ENCODE peak calls at places on chromosome 11, in nine cellular contexts. G is cardiac muscle cell; C is effector memory CD4-positive, alpha-beta T cell; Z is psoas muscle; Y is SJSA1; T is IMR-90; H is thoracic aorta; E is coronary artery; U is A549. W is an unnamed sample.

GRCh38 chr11:96317576-96317975 is 25.4 kb downstream of the MAML2 start:
- DNase-seq in C (no peak), E (no peak), U (no peak), Y (no peak), Z (no peak), H (no peak), T (no peak), G (no peak), W (no peak)

GRCh38 chr11:57567210-57567511 is 311 bp downstream of the UBE2L6 start:
- DNase-seq in C (no peak), Z (no peak), T (peak), U (no peak), E (no peak), H (no peak), G (no peak), Y (peak), W (no peak)

GRCh38 chr11:63537293-63538101 is 889 bp downstream of the PLAAT4 start:
- DNase-seq in H (peak), G (no peak), C (no peak), T (peak), Y (no peak), U (no peak), Z (peak), E (peak), W (no peak)

GRCh38 chr11:67465190-67465522 is 3.9 kb downstream of the TMEM134 start:
- DNase-seq in U (no peak), E (no peak), T (no peak), G (no peak), H (no peak), C (no peak), Z (no peak), Y (no peak), W (no peak)

GRCh38 chr11:120236169-120237107 is 3.5 kb upstream of the POU2F3 start:
- DNase-seq in Y (no peak), U (no peak), C (no peak), Z (no peak), G (no peak), T (peak), H (no peak), E (no peak), W (no peak)

GRCh38 chr11:39374963-39375698 is 2084.3 kb downstream of the LRRC4C start:
- DNase-seq in T (peak), U (peak), G (peak), Z (no peak), H (no peak), Y (no peak), E (no peak), C (no peak), W (peak)

GRCh38 chr11:113137735-113138529 is 176.5 kb upstream of the TTC12 start:
- DNase-seq in E (no peak), Z (no peak), T (no peak), Y (no peak), G (no peak), C (no peak), U (no peak), H (no peak), W (no peak)

GRCh38 chr11:117220568-117220967 is 11.3 kb downstream of the PCSK7 start:
- DNase-seq in H (peak), C (no peak), E (peak), Z (peak), Y (no peak), U (no peak), G (no peak), T (no peak), W (no peak)

GRCh38 chr11:72781063-72781312 is 12.9 kb downstream of the STARD10 start:
- DNase-seq in Y (no peak), C (no peak), H (no peak), U (no peak), Z (no peak), T (no peak), E (no peak), G (peak), W (no peak)

GRCh38 chr11:36157151-36157519 is 132.1 kb downstream of the COMMD9 start:
- DNase-seq in H (no peak), T (no peak), E (no peak), Y (no peak), G (no peak), C (no peak), U (no peak), Z (no peak), W (no peak)

GRCh38 chr11:12066056-12066798 is 44.2 kb upstream of the MICAL2 start:
- DNase-seq in H (peak), Y (peak), T (peak), C (no peak), U (peak), E (no peak), G (no peak), Z (no peak), W (peak)

GRCh38 chr11:121321614-121322243 is 29.2 kb downstream of the SC5D start:
- DNase-seq in Z (no peak), U (no peak), T (peak), H (no peak), G (peak), Y (no peak), C (no peak), E (no peak), W (peak)

GRCh38 chr11:43870981-43871550 is 9.6 kb upstream of the ALKBH3 start:
- DNase-seq in Y (no peak), E (no peak), Z (no peak), H (no peak), U (no peak), C (no peak), G (no peak), T (no peak), W (no peak)

GRCh38 chr11:66080055-66080817 is 10.2 kb downstream of the PACS1 start:
- DNase-seq in T (peak), U (peak), Y (peak), E (no peak), Z (peak), G (no peak), C (peak), H (no peak), W (no peak)

GRCh38 chr11:70918242-70918641 is 334.1 kb downstream of the SHANK2 start:
- DNase-seq in Y (no peak), E (no peak), Z (no peak), G (no peak), C (no peak), H (no peak), T (no peak), U (no peak), W (no peak)

GRCh38 chr11:11972148-11972547 is 36.3 kb downstream of the DKK3 start:
- DNase-seq in T (no peak), H (no peak), G (peak), Y (no peak), E (peak), C (no peak), U (no peak), Z (no peak), W (no peak)

GRCh38 chr11:108609681-108610080 is 16.1 kb upstream of the EXPH5 start:
- DNase-seq in G (no peak), T (peak), H (no peak), E (no peak), Y (no peak), Z (no peak), C (no peak), U (no peak), W (no peak)

GRCh38 chr11:35786188-35786587 is 123.6 kb downstream of the TRIM44 start:
- DNase-seq in T (peak), H (no peak), E (no peak), U (no peak), Z (no peak), Y (no peak), C (no peak), G (no peak), W (no peak)

GRCh38 chr11:16193897-16194381 is 162.4 kb downstream of the SOX6 start:
- DNase-seq in H (no peak), Z (no peak), T (peak), E (no peak), G (no peak), U (no peak), Y (no peak), C (no peak), W (no peak)

GRCh38 chr11:18720086-18720810 is 5.7 kb downstream of the IGSF22 start:
- DNase-seq in Z (no peak), C (no peak), U (no peak), E (no peak), T (peak), Y (no peak), G (no peak), H (no peak), W (no peak)

GRCh38 chr11:117443269-117444186 is 115.9 kb downstream of the CEP164 start:
- DNase-seq in H (no peak), U (peak), G (peak), Z (no peak), E (no peak), Y (peak), T (peak), C (no peak), W (no peak)

GRCh38 chr11:1092919-1093318 is 18.2 kb downstream of the MUC2 start:
- DNase-seq in G (no peak), Y (no peak), E (no peak), T (no peak), Z (no peak), U (no peak), H (no peak), C (no peak), W (no peak)

GRCh38 chr11:32310218-32310601 is 125.1 kb downstream of the WT1 start:
- DNase-seq in T (no peak), H (no peak), C (no peak), G (no peak), U (no peak), Y (no peak), Z (no peak), E (no peak), W (no peak)

GRCh38 chr11:73143126-73143838 is 1.2 kb upstream of the FCHSD2 start:
- DNase-seq in T (peak), Z (no peak), H (no peak), U (no peak), G (peak), C (no peak), Y (no peak), E (no peak), W (no peak)

GRCh38 chr11:45596571-45596970 is 68.9 kb downstream of the CHST1 start:
- DNase-seq in U (no peak), G (no peak), H (no peak), T (no peak), E (no peak), Y (no peak), Z (no peak), C (no peak), W (no peak)

GRCh38 chr11:100994966-100995365 is 134.6 kb downstream of the PGR start:
- DNase-seq in G (no peak), E (no peak), Z (no peak), H (no peak), Y (no peak), T (no peak), C (no peak), U (no peak), W (no peak)

GRCh38 chr11:1391165-1392010 is 1.7 kb downstream of the BRSK2 start:
- DNase-seq in U (no peak), T (no peak), E (no peak), Z (no peak), Y (no peak), C (no peak), G (no peak), H (no peak), W (no peak)

GRCh38 chr11:36540998-36541397 is 26.8 kb upstream of the RAG1 start:
- DNase-seq in G (peak), Z (peak), C (no peak), H (no peak), U (no peak), T (peak), Y (no peak), E (no peak), W (peak)

GRCh38 chr11:76788661-76789442 is 5.7 kb downstream of the TSKU start:
- DNase-seq in G (no peak), E (peak), T (no peak), C (no peak), Y (no peak), U (no peak), H (no peak), Z (no peak), W (no peak)

GRCh38 chr11:3849297-3849874 is 6.1 kb upstream of the STIM1 start:
- DNase-seq in Y (peak), C (no peak), G (peak), U (peak), E (no peak), T (peak), H (no peak), Z (no peak), W (no peak)

GRCh38 chr11:133898770-133899115 is 53.4 kb upstream of the SPATA19 start:
- DNase-seq in T (no peak), Z (no peak), Y (no peak), C (no peak), E (peak), H (no peak), G (no peak), U (no peak), W (no peak)

GRCh38 chr11:87661270-87661669 is 514.0 kb downstream of the RAB38 start:
- DNase-seq in U (no peak), Z (no peak), H (no peak), C (no peak), G (no peak), Y (no peak), T (no peak), E (no peak), W (no peak)
- H3K27ac ChIP-seq in U (no peak), Z (no peak), H (no peak), C (no peak), G (no peak), Y (no peak), T (no peak), E (no peak), W (no peak)

GRCh38 chr11:10735532-10736465 is 15.2 kb upstream of the CTR9 start:
- DNase-seq in T (peak), G (peak), Y (peak), E (peak), Z (peak), C (peak), H (peak), U (peak), W (peak)
- H3K27ac ChIP-seq in T (peak), G (no peak), Y (peak), E (peak), Z (peak), C (no peak), H (peak), U (peak), W (peak)

GRCh38 chr11:122745111-122745510 is 89.6 kb downstream of the UBASH3B start:
- DNase-seq in C (no peak), Z (no peak), G (no peak), U (no peak), Y (no peak), H (no peak), E (no peak), T (peak), W (no peak)

GRCh38 chr11:122747358-122747757 is 90.9 kb upstream of the CRTAM start:
- DNase-seq in Z (no peak), U (no peak), C (no peak), Y (no peak), T (peak), E (no peak), H (no peak), G (no peak), W (no peak)

GRCh38 chr11:122746050-122746478 is 90.5 kb downstream of the UBASH3B start:
- DNase-seq in E (no peak), U (no peak), Z (no peak), G (no peak), H (no peak), T (no peak), C (no peak), Y (no peak), W (no peak)

GRCh38 chr11:122748968-122749687 is 89.2 kb upstream of the CRTAM start:
- DNase-seq in E (no peak), C (no peak), T (peak), Z (no peak), U (no peak), H (no peak), Y (peak), G (peak), W (no peak)

DNA sequence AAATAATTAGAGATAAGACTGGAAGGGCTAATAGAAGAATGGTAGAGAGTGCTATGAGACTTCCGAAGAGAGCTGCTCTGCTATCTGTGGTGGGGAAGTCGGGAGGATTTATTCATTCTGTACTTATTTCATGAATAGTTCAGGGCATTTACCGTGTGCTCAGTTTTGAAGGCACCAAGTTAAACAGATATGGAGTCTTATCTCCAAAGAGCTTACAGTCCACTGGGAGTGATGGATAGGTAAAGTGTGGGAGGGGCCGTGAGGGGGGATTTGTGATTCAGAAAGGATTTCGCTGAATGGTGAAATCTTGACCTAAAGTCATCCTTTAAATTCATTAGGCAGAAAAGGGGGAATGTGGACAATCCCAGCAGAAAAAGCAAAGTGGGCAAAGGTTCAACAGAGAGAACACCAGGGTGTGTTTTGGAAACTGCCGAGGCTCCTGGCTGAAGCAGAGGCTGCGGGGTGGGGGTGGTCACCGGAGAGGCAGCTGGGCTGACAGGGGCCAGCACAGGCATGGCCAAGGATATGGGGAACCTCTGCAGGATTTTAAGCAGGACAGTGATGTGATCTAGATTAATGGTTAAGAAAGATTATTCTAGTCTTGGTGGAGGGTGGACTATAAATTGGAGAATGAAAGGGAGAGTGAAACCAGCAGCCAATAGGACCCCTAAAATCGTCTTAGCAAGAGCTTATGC is 91.2 kb downstream of the UBASH3B start:
- DNase-seq in T (no peak), G (no peak), E (no peak), U (no peak), H (no peak), Z (no peak), Y (no peak), C (no peak), W (no peak)
- H3K27ac ChIP-seq in T (no peak), G (no peak), E (no peak), U (no peak), H (no peak), Z (no peak), Y (no peak), C (peak), W (no peak)

GRCh38 chr11:61364012-61364396 is 1.8 kb downstream of the TMEM138 start:
- DNase-seq in G (no peak), H (no peak), Y (no peak), E (no peak), T (no peak), U (no peak), C (no peak), Z (no peak), W (no peak)
- H3K27ac ChIP-seq in G (no peak), H (no peak), Y (no peak), E (no peak), T (no peak), U (no peak), C (no peak), Z (no peak), W (peak)

DNA sequence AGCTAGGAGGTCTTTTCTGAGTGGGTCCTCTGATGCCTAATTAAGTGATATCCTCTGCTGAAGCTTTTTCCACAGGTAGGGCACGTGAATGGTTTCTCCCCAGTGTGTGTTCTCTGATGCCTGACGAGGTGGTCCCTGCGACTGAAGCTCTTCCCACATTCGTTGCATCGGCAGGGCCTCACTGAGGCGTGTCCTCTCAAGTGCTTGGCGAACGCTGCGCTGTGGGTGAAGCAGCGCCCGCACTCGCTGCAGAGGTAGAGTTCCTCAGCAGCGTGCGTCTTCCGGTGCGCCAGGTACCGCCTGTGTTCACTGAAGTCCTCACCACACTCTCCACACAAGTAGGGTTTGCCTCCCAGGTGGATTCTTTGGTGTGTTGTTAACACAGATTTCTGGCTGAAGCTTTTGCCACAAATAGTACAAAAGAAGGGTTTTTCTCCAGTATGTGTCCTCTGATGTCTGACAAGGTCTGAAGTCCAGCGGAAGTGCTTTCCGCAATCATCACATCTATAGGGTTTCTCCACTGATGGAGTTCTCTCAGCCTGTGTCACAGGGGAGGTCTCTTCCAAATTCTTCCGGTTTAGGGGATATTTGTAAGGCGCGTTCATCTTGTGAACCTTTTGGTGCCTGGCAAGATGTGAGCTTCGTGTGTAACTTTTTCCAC is 15.3 kb downstream of the ZNF202 start:
- DNase-seq in Y (no peak), T (no peak), G (no peak), E (no peak), H (no peak), U (no peak), C (no peak), Z (no peak), W (no peak)
- H3K27ac ChIP-seq in Y (no peak), T (no peak), G (no peak), E (no peak), H (no peak), U (no peak), C (no peak), Z (no peak), W (no peak)